ENCODE peak calls at places on chromosomes 3 and 15, in nine cellular contexts. O is A549, H is upper lobe of left lung, F is heart left ventricle, Y is body of pancreas, K is IMR-90, P is HCT116, C is GM12878, L is right lobe of liver. U is an unnamed sample.

GRCh38 chr15:75182187-75183131 is 19.2 kb upstream of the C15orf39 start:
- ATAC-seq in P (peak), F (no peak), Y (no peak), H (no peak), K (no peak), C (no peak), L (no peak), O (peak), U (no peak)

GRCh38 chr15:72271895-72272212 is 500 bp downstream of the PARP6 start:
- ATAC-seq in C (peak), Y (no peak), L (no peak), P (peak), F (no peak), H (peak), K (peak), O (peak), U (no peak)

GRCh38 chr15:75659141-75659771 is 11.5 kb downstream of the SNX33 start:
- ATAC-seq in C (no peak), Y (no peak), P (no peak), O (no peak), L (no peak), H (no peak), K (no peak), F (no peak), U (no peak)

GRCh38 chr15:96889734-96890480 is 559.4 kb downstream of the NR2F2 start:
- ATAC-seq in O (peak), P (no peak), K (no peak), Y (no peak), C (peak), H (peak), F (no peak), L (peak), U (no peak)

GRCh38 chr3:23874359-23875120 is 42.2 kb downstream of the NKIRAS1 start:
- ATAC-seq in Y (no peak), O (peak), L (no peak), F (no peak), H (no peak), C (peak), K (peak), P (no peak), U (no peak)

GRCh38 chr3:41095702-41096101 is 103.6 kb upstream of the CTNNB1 start:
- ATAC-seq in H (no peak), L (no peak), Y (no peak), K (no peak), P (no peak), F (no peak), C (no peak), O (no peak), U (no peak)

GRCh38 chr15:78069052-78069414 is 8.5 kb downstream of the TBC1D2B start:
- ATAC-seq in Y (no peak), K (no peak), H (no peak), F (no peak), C (peak), L (no peak), P (no peak), O (no peak), U (no peak)

GRCh38 chr3:73547427-73548036 is 77.2 kb downstream of the PDZRN3 start:
- ATAC-seq in Y (peak), C (no peak), F (peak), O (no peak), P (no peak), H (peak), L (no peak), K (peak), U (no peak)

GRCh38 chr15:37880009-37880834 is 54.2 kb upstream of the TMCO5A start:
- ATAC-seq in Y (peak), F (no peak), H (peak), P (peak), O (peak), L (peak), C (peak), K (peak), U (no peak)

GRCh38 chr15:63306480-63307073 is 29.2 kb downstream of the APH1B start:
- ATAC-seq in H (no peak), L (peak), Y (peak), P (no peak), O (no peak), C (no peak), K (no peak), F (no peak), U (no peak)

GRCh38 chr3:27354588-27355203 is 14.5 kb downstream of the NEK10 start:
- ATAC-seq in L (no peak), O (no peak), C (no peak), Y (no peak), P (no peak), H (no peak), K (peak), F (no peak), U (no peak)

GRCh38 chr3:173711619-173712018 is 314.1 kb downstream of the NLGN1 start:
- ATAC-seq in C (no peak), K (no peak), O (no peak), H (peak), L (no peak), P (peak), F (no peak), Y (peak), U (no peak)

GRCh38 chr15:75030424-75030823 is 7.0 kb downstream of the PPCDC start:
- ATAC-seq in K (no peak), H (no peak), L (no peak), Y (no peak), C (no peak), P (peak), O (peak), F (no peak), U (no peak)

GRCh38 chr3:74692-75243 is 121.8 kb upstream of the CHL1 start:
- ATAC-seq in L (no peak), Y (no peak), O (no peak), C (no peak), P (no peak), H (peak), K (no peak), F (no peak), U (no peak)

GRCh38 chr15:47822066-47822465 is 104.8 kb downstream of the SEMA6D start:
- ATAC-seq in L (no peak), H (no peak), F (no peak), Y (peak), K (no peak), C (no peak), P (no peak), O (no peak), U (no peak)

GRCh38 chr3:104530934-104531333 is 835.8 kb upstream of the ALCAM start:
- ATAC-seq in Y (no peak), C (no peak), K (no peak), P (no peak), H (no peak), L (peak), F (no peak), O (no peak), U (no peak)

GRCh38 chr3:29153811-29154210 is 127.1 kb upstream of the RBMS3 start:
- ATAC-seq in P (no peak), C (peak), F (no peak), K (no peak), L (no peak), H (no peak), O (no peak), Y (no peak), U (no peak)

GRCh38 chr3:52299815-52300611 is 12.4 kb downstream of the GLYCTK start:
- ATAC-seq in P (peak), O (peak), K (peak), L (peak), C (peak), Y (peak), H (peak), F (peak), U (peak)

GRCh38 chr3:184601576-184602405 is 40.2 kb downstream of the EPHB3 start:
- ATAC-seq in K (no peak), L (no peak), F (no peak), P (no peak), O (no peak), Y (no peak), C (no peak), H (no peak), U (no peak)

GRCh38 chr3:119356646-119357045 is 62.5 kb downstream of the ARHGAP31 start:
- ATAC-seq in Y (no peak), H (no peak), F (no peak), L (no peak), O (no peak), K (no peak), C (no peak), P (no peak), U (no peak)

GRCh38 chr3:116238863-116239262 is 206.4 kb downstream of the LSAMP start:
- ATAC-seq in P (no peak), C (no peak), F (no peak), H (no peak), Y (no peak), L (no peak), K (no peak), O (no peak), U (no peak)

GRCh38 chr3:69204315-69204957 is 82.0 kb upstream of the LMOD3 start:
- ATAC-seq in Y (no peak), P (no peak), H (no peak), F (peak), K (no peak), C (peak), O (peak), L (no peak), U (no peak)

GRCh38 chr3:193970773-193971206 is 165.2 kb upstream of the HES1 start:
- ATAC-seq in K (no peak), Y (no peak), P (no peak), F (no peak), H (no peak), O (no peak), L (peak), C (peak), U (no peak)

GRCh38 chr3:157175678-157176077 is 15.7 kb upstream of the CCNL1 start:
- ATAC-seq in Y (no peak), O (peak), C (peak), L (peak), H (peak), K (peak), P (peak), F (peak), U (no peak)

DNA sequence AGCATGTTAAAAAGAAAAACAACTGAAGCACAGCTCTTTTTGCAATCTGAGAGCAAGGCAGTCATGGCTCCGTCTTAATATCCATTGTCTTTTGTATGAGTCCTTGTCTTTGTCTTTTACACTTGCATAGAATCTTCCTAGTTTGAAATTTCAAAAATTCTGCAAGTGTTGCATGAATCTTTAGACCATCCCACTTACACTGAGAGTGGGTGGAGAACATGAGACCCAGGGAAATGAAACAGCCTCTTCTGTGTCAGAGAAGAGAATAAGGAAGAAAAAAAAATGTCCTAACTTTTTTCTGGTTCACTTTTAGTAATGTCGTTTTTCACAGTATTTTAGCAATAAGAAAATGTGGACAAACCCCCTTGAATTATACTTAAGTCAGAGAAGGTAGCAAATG is 12.1 kb upstream of the DCLK3 start:
- ATAC-seq in L (no peak), P (no peak), C (no peak), O (no peak), K (no peak), Y (no peak), F (no peak), H (peak), U (no peak)
- TF ChIP-seq POLR2A in L (no peak), P (no peak), C (no peak), O (no peak), K (no peak), Y (no peak), F (no peak), H (no peak), U (no peak)

GRCh38 chr3:192841428-192841827 is 76.2 kb downstream of the MB21D2 start:
- ATAC-seq in K (no peak), H (no peak), P (no peak), O (no peak), L (no peak), C (no peak), F (no peak), Y (no peak), U (no peak)

GRCh38 chr3:192845196-192845855 is 72.3 kb downstream of the MB21D2 start:
- ATAC-seq in P (no peak), C (no peak), F (no peak), O (no peak), L (no peak), Y (no peak), H (no peak), K (peak), U (no peak)

GRCh38 chr3:192843742-192844350 is 73.8 kb downstream of the MB21D2 start:
- ATAC-seq in F (no peak), Y (no peak), H (no peak), P (no peak), C (peak), L (no peak), O (no peak), K (no peak), U (no peak)

GRCh38 chr3:192842711-192843436 is 74.8 kb downstream of the MB21D2 start:
- ATAC-seq in K (no peak), F (no peak), L (no peak), C (peak), P (no peak), H (no peak), O (no peak), Y (no peak), U (no peak)

DNA sequence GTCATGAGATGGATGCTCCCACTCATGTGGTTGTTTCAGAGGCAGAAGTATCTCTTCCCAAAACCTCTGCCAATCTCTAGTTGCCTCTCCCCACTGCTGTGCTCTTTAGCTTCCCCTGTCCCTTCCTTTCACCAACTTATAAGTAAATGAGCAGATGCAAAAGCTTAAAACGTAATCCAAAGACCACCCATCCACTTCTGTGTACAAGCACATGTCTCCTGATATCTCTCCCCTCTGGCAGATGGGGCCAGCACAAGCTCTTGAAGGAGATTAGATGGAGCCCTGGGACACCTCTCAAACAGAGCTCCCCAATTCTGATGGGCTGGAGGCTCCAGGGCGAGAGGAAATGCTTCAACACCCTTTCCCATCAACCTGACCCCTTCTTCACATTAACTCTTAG is 73.3 kb downstream of the MB21D2 start:
- ATAC-seq in O (no peak), C (no peak), K (no peak), L (no peak), H (peak), P (no peak), Y (no peak), F (no peak), U (no peak)
- TF ChIP-seq CTCF in O (no peak), C (no peak), K (no peak), L (no peak), H (no peak), P (no peak), Y (no peak), F (no peak), U (no peak)

DNA sequence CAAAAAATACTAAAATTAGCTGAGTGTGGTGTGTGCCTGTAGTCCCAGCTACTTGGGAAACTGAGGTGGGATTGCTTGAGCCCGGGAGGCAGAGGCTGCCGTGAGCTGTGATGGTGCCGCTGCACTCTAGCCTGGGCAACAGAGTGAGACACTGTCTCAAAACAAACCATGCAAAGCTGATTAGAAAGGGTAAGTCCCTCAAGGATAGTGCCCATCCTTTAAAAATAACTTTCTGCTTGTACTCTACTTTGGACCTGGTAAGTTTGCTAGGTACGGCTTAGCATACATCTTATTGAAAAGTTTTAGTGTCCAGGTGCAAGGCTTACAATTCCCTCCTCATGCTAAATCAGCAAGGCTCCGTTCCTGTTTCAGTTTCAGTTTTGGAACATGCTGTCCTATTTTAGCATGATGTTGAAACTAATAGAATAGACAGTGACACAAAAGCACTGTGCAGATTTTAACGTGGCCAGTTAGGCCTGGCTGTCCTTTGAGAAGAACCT is 21.4 kb downstream of the FEM1B start:
- ATAC-seq in C (peak), L (peak), F (no peak), K (no peak), O (no peak), Y (peak), H (peak), P (no peak), U (peak)
- TF ChIP-seq POLR2A in C (no peak), L (no peak), F (no peak), K (no peak), O (no peak), Y (no peak), H (no peak), P (no peak), U (no peak)

GRCh38 chr15:24745276-24745675 is 69.7 kb downstream of the NPAP1 start:
- ATAC-seq in Y (no peak), K (no peak), O (no peak), P (no peak), C (no peak), H (no peak), L (no peak), F (no peak), U (no peak)
- TF ChIP-seq CTCF in Y (no peak), K (no peak), O (no peak), P (no peak), C (no peak), H (no peak), L (no peak), F (no peak), U (no peak)